ENCODE peak calls at places on chromosomes 4 and X, in nine cellular contexts. N is cardiac fibroblast; Y is upper lobe of left lung; D is neural crest cell; R is HFF-Myc; K is activated CD4-positive, alpha-beta T cell treated with anti-CD3 and anti-CD28 coated beads for 36 hours; W is LoVo; J is NCI-H510A; X is myocyte. Q is an unnamed sample.

GRCh38 chrX:43655151-43655676 is 885 bp upstream of the MAOA start:
- DNase-seq in Y (no peak), X (peak; percentile 44), J (peak; percentile 30), D (peak; percentile 11), K (peak; percentile 44), N (peak; percentile 56), W (no peak), R (no peak), Q (peak; percentile 72)

GRCh38 chr4:40662962-40663604 is 33.4 kb upstream of the RBM47 start:
- DNase-seq in W (peak; percentile 15), K (peak; percentile 74), X (peak; percentile 17), R (no peak), D (no peak), J (peak; percentile 96), Y (no peak), N (peak; percentile 86), Q (no peak)

GRCh38 chr4:168883513-168883912 is 126.5 kb downstream of the CBR4 start:
- DNase-seq in N (peak; percentile 73), W (no peak), J (no peak), K (no peak), R (no peak), X (no peak), Y (no peak), D (no peak), Q (no peak)

GRCh38 chr4:4362991-4363697 is 23.8 kb upstream of the NSG1 start:
- DNase-seq in W (no peak), R (no peak), J (no peak), X (peak; percentile 11), Y (peak; percentile 44), K (no peak), D (no peak), N (no peak), Q (no peak)

GRCh38 chr4:41050840-41051775 is 163.2 kb downstream of the APBB2 start:
- DNase-seq in K (no peak), X (no peak), W (no peak), J (no peak), D (no peak), N (peak; percentile 45), Y (no peak), R (no peak), Q (no peak)

GRCh38 chrX:111837226-111837625 is 38.8 kb upstream of the TRPC5OS start:
- DNase-seq in W (no peak), D (no peak), K (no peak), N (no peak), X (no peak), J (no peak), Y (no peak), R (no peak), Q (no peak)

GRCh38 chr4:41887821-41888699 is 47.2 kb upstream of the TMEM33 start:
- DNase-seq in N (peak; percentile 75), W (peak; percentile 62), D (peak; percentile 50), J (no peak), K (peak; percentile 64), R (peak; percentile 29), Y (no peak), X (peak; percentile 62), Q (no peak)

GRCh38 chr4:48093949-48094550 is 40.0 kb downstream of the TXK start:
- DNase-seq in X (peak; percentile 34), K (peak; percentile 75), J (no peak), D (no peak), R (no peak), W (peak; percentile 92), Y (no peak), N (peak; percentile 22), Q (no peak)

GRCh38 chr4:41506071-41506470 is 31.9 kb upstream of the LIMCH1 start:
- DNase-seq in D (no peak), Y (no peak), R (no peak), K (no peak), J (no peak), N (no peak), X (peak; percentile 18), W (peak; percentile 20), Q (no peak)

GRCh38 chrX:103513476-103514108 is 5.7 kb downstream of the RAB40A start:
- DNase-seq in K (no peak), N (peak; percentile 63), X (no peak), Y (no peak), R (no peak), D (no peak), W (no peak), J (no peak), Q (no peak)

GRCh38 chr4:183905081-183905592 is at the start of gene STOX2:
- DNase-seq in K (peak; percentile 52), R (no peak), X (peak; percentile 13), D (peak; percentile 79), Y (peak; percentile 93), J (peak; percentile 58), N (peak; percentile 28), W (no peak), Q (peak; percentile 84)

GRCh38 chrX:10722804-10723364 is 102.5 kb upstream of the MID1 start:
- DNase-seq in X (peak; percentile 51), Y (no peak), R (peak; percentile 20), K (peak; percentile 47), J (no peak), N (peak; percentile 62), W (peak; percentile 19), D (peak; percentile 62), Q (peak; percentile 72)

GRCh38 chr4:101200561-101200960 is 146.8 kb downstream of the PPP3CA start:
- DNase-seq in W (peak; percentile 76), N (peak; percentile 97), X (peak; percentile 27), Y (no peak), D (no peak), J (no peak), K (no peak), R (peak; percentile 72), Q (no peak)

GRCh38 chr4:84965558-84966381 is 720 bp downstream of the WDFY3 start:
- DNase-seq in J (peak; percentile 22), W (peak; percentile 34), R (no peak), N (peak; percentile 42), K (peak; percentile 9), X (peak; percentile 67), D (peak; percentile 60), Y (peak; percentile 92), Q (peak; percentile 71)

GRCh38 chr4:23368081-23368697 is 521.7 kb downstream of the PPARGC1A start:
- DNase-seq in K (peak; percentile 8), J (no peak), N (no peak), W (no peak), D (no peak), R (no peak), X (peak; percentile 48), Y (no peak), Q (no peak)

GRCh38 chr4:147865926-147866325 is 134.0 kb downstream of the ARHGAP10 start:
- DNase-seq in W (no peak), D (no peak), K (no peak), R (no peak), N (no peak), X (no peak), J (no peak), Y (no peak), Q (no peak)

GRCh38 chrX:128021566-128021965 is 30.6 kb downstream of the ACTRT1 start:
- DNase-seq in N (no peak), D (no peak), W (no peak), Y (no peak), R (no peak), J (no peak), K (no peak), X (no peak), Q (no peak)

GRCh38 chr4:819401-820229 is 6.3 kb downstream of the CPLX1 start:
- DNase-seq in D (no peak), J (no peak), K (no peak), N (no peak), R (no peak), Y (no peak), W (no peak), X (no peak), Q (no peak)

GRCh38 chrX:50799531-50799961 is 14.4 kb downstream of the SHROOM4 start:
- DNase-seq in J (no peak), K (no peak), X (no peak), W (no peak), N (peak; percentile 85), D (no peak), Y (no peak), R (no peak), Q (no peak)